ENCODE peak calls at places on chromosomes 1 and 21, in four cellular contexts. W is HepG2, G is GM12878, V is K562. O is an unnamed sample.

GRCh38 chr1:114902343-114902742 is 47.7 kb downstream of the SYCP1 start:
- DNase-seq in G (no peak), V (peak; percentile 26), W (no peak), O (peak; percentile 66)

GRCh38 chr21:26385721-26386120 is 187.4 kb downstream of the CYYR1 start:
- DNase-seq in W (no peak), G (no peak), V (no peak), O (no peak)

GRCh38 chr1:168506204-168506819 is 37.5 kb downstream of the XCL2 start:
- DNase-seq in V (no peak), G (no peak), W (no peak), O (no peak)

GRCh38 chr1:206955476-206956312 is 9.4 kb upstream of the PIGR start:
- DNase-seq in V (peak; percentile 70), G (no peak), W (peak; percentile 16), O (no peak)

GRCh38 chr1:166026561-166026960 is 140.2 kb downstream of the FAM78B start:
- DNase-seq in G (no peak), W (no peak), V (no peak), O (no peak)

GRCh38 chr1:216186816-216187215 is 236.4 kb downstream of the USH2A start:
- DNase-seq in G (no peak), V (no peak), W (no peak), O (no peak)

GRCh38 chr1:209723761-209724693 is 19.4 kb downstream of the HSD11B1 start:
- DNase-seq in V (no peak), W (no peak), G (no peak), O (no peak)

GRCh38 chr1:241771117-241771516 is 76.9 kb upstream of the EXO1 start:
- DNase-seq in V (no peak), W (no peak), G (no peak), O (no peak)

GRCh38 chr21:44423941-44424607 is 31.2 kb upstream of the LRRC3 start:
- DNase-seq in V (no peak), W (no peak), G (no peak), O (no peak)

GRCh38 chr1:10616696-10617095 is 141.9 kb downstream of the PEX14 start:
- DNase-seq in G (no peak), W (no peak), V (no peak), O (no peak)

GRCh38 chr1:40076895-40077312 is 20.1 kb downstream of the PPT1 start:
- DNase-seq in W (no peak), V (peak; percentile 62), G (no peak), O (no peak)

GRCh38 chr1:231039161-231040018 is 664 bp downstream of the FAM89A start:
- DNase-seq in G (no peak), W (no peak), V (peak; percentile 73), O (peak; percentile 66)

GRCh38 chr21:31580866-31581276 is 78.6 kb upstream of the SOD1 start:
- DNase-seq in W (peak; percentile 46), V (peak; percentile 79), G (peak; percentile 26), O (peak; percentile 86)

GRCh38 chr1:32767641-32768040 is 49.5 kb downstream of the YARS1 start:
- DNase-seq in W (no peak), V (no peak), G (no peak), O (no peak)

GRCh38 chr1:7471836-7472235 is 299.3 kb upstream of the VAMP3 start:
- DNase-seq in G (no peak), V (no peak), W (no peak), O (no peak)

GRCh38 chr1:207342351-207342750 is 20.9 kb downstream of the CD55 start:
- DNase-seq in W (no peak), G (no peak), V (no peak), O (no peak)

GRCh38 chr21:26833011-26833410 is 12.2 kb downstream of the ADAMTS1 start:
- DNase-seq in G (no peak), V (no peak), W (no peak), O (no peak)

GRCh38 chr1:25030674-25031589 is 100.9 kb upstream of the RUNX3 start:
- DNase-seq in W (no peak), G (peak; percentile 91), V (no peak), O (no peak)

GRCh38 chr1:212860713-212861581 is 2.9 kb downstream of the FLVCR1 start:
- DNase-seq in V (peak; percentile 94), G (no peak), W (no peak), O (peak; percentile 44)

GRCh38 chr1:37177230-37177864 is 143.0 kb upstream of the GRIK3 start:
- DNase-seq in G (no peak), W (peak; percentile 25), V (peak; percentile 48), O (peak; percentile 82)

GRCh38 chr1:218371927-218372672 is 27.0 kb downstream of the TGFB2 start:
- DNase-seq in V (no peak), G (no peak), W (peak; percentile 82), O (no peak)

GRCh38 chr1:39178541-39179431 is 25.7 kb upstream of the MACF1 start:
- DNase-seq in W (peak; percentile 71), V (peak; percentile 55), G (no peak), O (no peak)

GRCh38 chr21:27582246-27582945 is 615.5 kb upstream of the ADAMTS5 start:
- DNase-seq in V (no peak), G (no peak), W (no peak), O (no peak)

GRCh38 chr1:229001467-229001866 is 266.2 kb downstream of the RHOU start:
- DNase-seq in W (no peak), G (no peak), V (no peak), O (no peak)

DNA sequence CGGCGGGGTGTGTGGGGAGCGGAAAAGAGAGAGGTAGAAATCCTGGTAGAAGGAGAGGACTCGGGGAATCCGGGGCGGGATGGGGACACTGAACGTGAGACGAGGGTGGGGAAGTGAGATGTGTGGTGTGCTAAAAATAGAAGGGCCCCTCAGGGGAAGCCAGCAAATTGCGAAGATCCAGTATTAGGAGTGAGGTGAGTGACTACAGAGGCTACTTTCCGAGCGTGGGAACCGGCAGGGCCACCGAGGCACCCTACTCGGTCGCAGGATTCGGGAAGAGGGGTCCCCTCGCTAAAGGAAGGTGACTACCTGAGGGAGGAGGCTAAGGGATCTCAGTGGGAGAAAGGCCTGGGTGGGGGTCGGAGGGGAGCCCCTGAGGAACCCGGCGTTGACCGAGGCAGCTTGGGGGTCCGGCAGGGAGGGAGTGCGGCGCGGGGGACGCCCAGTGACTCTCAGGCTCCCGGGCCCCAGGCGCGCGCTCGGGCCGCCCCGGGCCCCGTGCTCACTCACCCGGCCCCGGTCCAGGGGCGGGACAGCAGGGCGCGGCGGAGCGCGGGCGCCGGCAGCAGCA is 318 bp downstream of the ALDH4A1 start:
- DNase-seq in G (no peak), W (no peak), V (peak; percentile 34), O (peak; percentile 35)
- TF ChIP-seq JUNB in G (no peak), W (no peak), V (no peak), O (no peak)

GRCh38 chr1:240424740-240425464 is 187.1 kb downstream of the GREM2 start:
- DNase-seq in W (no peak), V (no peak), G (no peak), O (no peak)
- TF ChIP-seq CREB1 in W (no peak), V (no peak), G (no peak), O (no peak)

DNA sequence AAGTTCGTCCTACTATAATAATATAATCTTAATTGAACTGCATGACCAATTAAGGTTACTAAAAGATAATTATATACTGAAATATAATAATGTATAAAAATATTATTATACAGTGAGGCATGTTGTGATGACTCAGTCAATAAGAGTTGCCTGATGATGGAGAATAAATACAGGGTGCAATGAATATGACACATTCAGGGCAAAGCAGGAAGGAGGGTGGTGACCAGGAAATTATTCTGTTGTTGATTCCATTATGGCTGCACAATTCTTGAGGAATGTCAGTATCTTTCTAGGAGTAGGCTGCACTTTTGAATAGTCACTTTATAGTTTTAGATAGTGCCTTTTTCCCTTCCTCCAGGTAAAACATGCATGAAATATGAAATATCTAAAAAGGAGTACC is 46.4 kb upstream of the RGS21 start:
- DNase-seq in W (no peak), G (no peak), V (no peak), O (no peak)
- TF ChIP-seq JUNB in W (no peak), G (no peak), V (no peak), O (no peak)

DNA sequence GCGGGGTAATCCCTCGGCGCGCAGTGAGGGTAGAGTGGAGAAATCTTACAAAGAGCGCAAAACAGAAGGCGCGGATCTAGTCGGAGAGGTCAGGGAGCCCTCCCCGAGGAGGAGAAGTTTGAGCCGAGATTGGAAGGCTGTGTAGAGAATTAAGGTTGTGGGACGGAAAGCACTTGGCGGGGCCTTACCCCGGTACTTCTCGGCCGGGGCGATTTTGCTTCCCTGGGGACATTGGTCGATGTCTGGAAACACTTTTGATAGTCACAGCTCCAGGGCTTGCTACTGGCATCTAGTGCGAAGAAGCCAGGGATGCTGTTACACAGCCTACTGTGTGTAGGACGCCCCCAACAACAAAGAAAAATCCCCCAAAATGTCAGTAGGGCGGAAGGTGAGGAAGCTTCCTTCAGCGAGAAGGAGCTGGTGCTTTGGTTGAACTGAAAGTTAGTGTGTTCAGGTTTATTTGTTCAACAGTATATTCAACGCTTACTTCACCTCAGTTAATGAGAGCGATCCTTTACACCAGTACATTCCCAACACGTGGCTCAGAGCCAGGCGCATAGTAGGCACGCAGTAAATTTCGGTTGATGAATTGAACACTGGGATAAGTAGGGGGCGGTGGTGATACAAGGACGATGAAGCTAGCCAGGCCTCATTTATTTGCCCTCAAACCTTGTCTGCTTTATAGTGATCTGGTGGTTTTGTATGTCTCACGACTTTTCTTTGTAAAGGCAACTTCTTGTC is 814 bp downstream of the CEP85 start:
- DNase-seq in V (peak; percentile 79), G (no peak), W (peak; percentile 6), O (peak; percentile 61)
- TF ChIP-seq CREB1 in V (no peak), G (no peak), W (no peak), O (no peak)

GRCh38 chr1:195664628-195665027 is 943.6 kb downstream of the KCNT2 start:
- DNase-seq in W (no peak), G (no peak), V (no peak), O (no peak)

DNA sequence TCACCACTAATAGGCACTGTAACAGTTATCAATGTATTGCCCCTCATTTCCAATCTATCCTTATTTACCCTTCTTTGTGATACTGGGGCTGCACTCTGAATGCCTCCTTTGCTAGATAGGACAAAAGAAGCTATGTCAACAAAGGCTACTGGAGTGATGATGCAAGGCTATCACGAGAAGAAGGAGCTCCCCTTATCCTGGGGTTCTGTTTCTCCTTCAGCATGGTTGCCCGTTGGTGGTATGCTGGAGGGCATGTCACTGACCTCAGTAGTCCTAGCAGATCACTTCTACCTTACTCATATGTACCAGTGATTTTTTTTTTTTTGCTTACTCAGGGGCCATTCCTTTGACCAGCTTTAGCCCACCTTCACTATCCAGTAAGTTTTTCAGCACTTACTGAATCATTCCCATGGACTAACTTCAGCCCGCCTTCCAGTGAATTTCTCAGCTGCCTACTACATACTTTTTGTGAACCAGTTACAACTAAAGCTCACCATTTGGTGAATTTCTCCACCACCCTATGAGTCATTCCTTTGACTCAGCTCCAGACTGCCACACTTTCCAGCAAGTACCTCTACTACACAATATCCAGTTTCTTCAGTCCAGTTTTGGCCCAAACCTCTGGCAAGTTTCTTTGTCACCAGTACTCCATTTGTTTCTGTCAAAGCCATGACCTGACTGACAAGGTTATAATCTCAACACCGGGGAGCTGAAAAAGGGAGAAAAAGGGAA is 944.5 kb downstream of the KCNT2 start:
- DNase-seq in W (no peak), G (no peak), V (peak; percentile 16), O (no peak)
- TF ChIP-seq JUNB in W (no peak), G (no peak), V (no peak), O (no peak)

GRCh38 chr21:46500224-46500861 is 41.7 kb downstream of the DIP2A start:
- DNase-seq in V (peak; percentile 44), W (peak; percentile 12), G (no peak), O (no peak)
- TF ChIP-seq CREB1 in V (no peak), W (no peak), G (no peak), O (no peak)

GRCh38 chr1:161439280-161440232 is 65.7 kb upstream of the FCGR2A start:
- DNase-seq in G (no peak), V (peak; percentile 70), W (no peak), O (peak; percentile 43)
- TF ChIP-seq JUNB in G (no peak), V (no peak), W (no peak), O (no peak)

GRCh38 chr21:45629046-45629981 is 14.2 kb upstream of the PCBP3 start:
- DNase-seq in V (no peak), W (no peak), G (no peak), O (no peak)
- TF ChIP-seq CREB1 in V (no peak), W (no peak), G (no peak), O (no peak)